ENCODE peak calls at places on chromosomes 16 and 17, in seven cellular contexts. Z is natural killer cell; D is NCI-H82; L is endothelial cell; T is upper lobe of left lung; R is iris pigment epithelial cell; N is activated naive CD4-positive, alpha-beta T cell treated with Interleukin-2 at 50 U/mL for 16 hours. H is an unnamed sample.

GRCh38 chr17:32452281-32452680 is 8.0 kb downstream of the PSMD11 start:
- DNase-seq in Z (no peak), L (no peak), R (peak), D (no peak), N (no peak), T (no peak), H (no peak)

GRCh38 chr16:11163761-11164261 is 92.2 kb downstream of the SOCS1 start:
- DNase-seq in N (no peak), L (peak), Z (no peak), R (no peak), T (no peak), D (peak), H (no peak)

GRCh38 chr16:48231675-48232214 is 12.4 kb upstream of the LONP2 start:
- DNase-seq in L (peak), N (peak), D (peak), R (peak), T (no peak), Z (no peak), H (peak)

GRCh38 chr16:67278773-67279295 is 498 bp upstream of the PLEKHG4 start:
- DNase-seq in D (peak), L (no peak), T (peak), R (no peak), Z (no peak), N (peak), H (no peak)

GRCh38 chr17:8392274-8392673 is 5.4 kb downstream of the RNF222 start:
- DNase-seq in L (no peak), D (no peak), T (no peak), Z (no peak), N (no peak), R (no peak), H (no peak)

GRCh38 chr16:1946495-1947368 is 3.7 kb upstream of the MSRB1 start:
- DNase-seq in R (no peak), L (no peak), D (no peak), N (no peak), T (no peak), Z (no peak), H (no peak)

GRCh38 chr16:87958632-87959031 is 7.4 kb downstream of the BANP start:
- DNase-seq in R (no peak), T (no peak), N (no peak), Z (no peak), D (peak), L (no peak), H (no peak)

GRCh38 chr17:50919321-50920040 is 53.3 kb upstream of the TOB1 start:
- DNase-seq in D (peak), T (peak), R (peak), L (peak), N (peak), Z (peak), H (peak)

GRCh38 chr16:78452030-78452429 is 352.6 kb downstream of the WWOX start:
- DNase-seq in D (no peak), L (no peak), N (no peak), R (no peak), Z (no peak), T (no peak), H (no peak)

GRCh38 chr17:7016406-7016805 is 4.0 kb downstream of the RNASEK start:
- DNase-seq in N (peak), T (no peak), R (no peak), D (no peak), L (no peak), Z (no peak), H (no peak)

GRCh38 chr16:26396511-26397235 is 670.1 kb upstream of the C16orf82 start:
- DNase-seq in R (no peak), D (no peak), Z (no peak), T (no peak), L (no peak), N (no peak), H (no peak)

GRCh38 chr16:86364653-86365380 is 145.5 kb upstream of the FOXF1 start:
- DNase-seq in N (no peak), D (no peak), R (no peak), Z (no peak), T (no peak), L (no peak), H (no peak)

GRCh38 chr17:69358688-69359596 is 32.0 kb upstream of the ABCA5 start:
- DNase-seq in T (no peak), N (no peak), R (no peak), D (peak), L (peak), Z (no peak), H (no peak)

H was measured in M059J.